ENCODE peak calls at places on chromosome 22, in nine cellular contexts. D is fibroblast of lung; Z is GM23248; L is lower lobe of right lung; W is body of pancreas; X is lung; A is HL-60; U is CD8-positive, alpha-beta memory T cell; H is left lung. C is an unnamed sample.

GRCh38 chr22:23138584-23139469 is 3.0 kb downstream of the RSPH14 start:
- DNase-seq in A (no peak), Z (no peak), L (no peak), H (no peak), W (no peak), D (no peak), X (no peak), U (no peak), C (no peak)

GRCh38 chr22:47396515-47396914 is 634.1 kb downstream of the TBC1D22A start:
- DNase-seq in X (no peak), U (no peak), D (no peak), A (no peak), Z (no peak), W (no peak), H (no peak), L (no peak), C (no peak)

GRCh38 chr22:17162731-17163130 is 3.7 kb upstream of the HDHD5 start:
- DNase-seq in W (no peak), Z (no peak), H (no peak), D (no peak), A (no peak), U (no peak), L (no peak), X (no peak), C (no peak)

GRCh38 chr22:37018815-37019308 is 385 bp downstream of the TST start:
- DNase-seq in A (peak), L (peak), Z (peak), U (no peak), W (peak), H (peak), X (peak), D (peak), C (no peak)

GRCh38 chr22:29958170-29958569 is 75.2 kb downstream of the MTMR3 start:
- DNase-seq in U (no peak), A (no peak), W (no peak), L (no peak), H (no peak), X (no peak), D (no peak), Z (no peak), C (no peak)

GRCh38 chr22:35620624-35621245 is 3.6 kb upstream of the MB start:
- DNase-seq in L (no peak), A (no peak), W (no peak), H (no peak), D (no peak), Z (peak), U (no peak), X (no peak), C (no peak)

GRCh38 chr22:34812631-34813030 is 253.3 kb upstream of the ISX start:
- DNase-seq in L (no peak), A (no peak), W (no peak), D (no peak), X (no peak), U (no peak), H (no peak), Z (no peak), C (no peak)

GRCh38 chr22:29458551-29458950 is 20.2 kb downstream of the RFPL1 start:
- DNase-seq in U (no peak), W (no peak), Z (no peak), L (no peak), H (no peak), A (no peak), X (no peak), D (no peak), C (no peak)

GRCh38 chr22:46515208-46516111 is 22.0 kb downstream of the CELSR1 start:
- DNase-seq in L (no peak), Z (peak), A (no peak), D (no peak), U (no peak), X (no peak), H (no peak), W (no peak), C (no peak)

GRCh38 chr22:23218867-23219251 is 38.5 kb downstream of the BCR start:
- DNase-seq in D (peak), W (peak), X (peak), L (peak), A (no peak), U (no peak), Z (no peak), H (peak), C (no peak)

GRCh38 chr22:37675930-37676571 is 615 bp downstream of the LGALS1 start:
- DNase-seq in W (peak), D (peak), X (no peak), U (no peak), Z (peak), H (peak), A (no peak), L (peak), C (no peak)

GRCh38 chr22:46852771-46853170 is 90.3 kb downstream of the TBC1D22A start:
- DNase-seq in A (no peak), W (no peak), L (no peak), Z (no peak), D (no peak), H (no peak), X (peak), U (no peak), C (no peak)

GRCh38 chr22:47163876-47164513 is 401.5 kb downstream of the TBC1D22A start:
- DNase-seq in L (peak), U (no peak), Z (no peak), A (no peak), W (peak), D (no peak), H (peak), X (no peak), C (peak)

GRCh38 chr22:43985532-43985931 is 30.3 kb downstream of the SAMM50 start:
- DNase-seq in H (no peak), U (no peak), Z (no peak), W (no peak), A (no peak), D (no peak), L (peak), X (no peak), C (no peak)

GRCh38 chr22:37633693-37634504 is 5.6 kb upstream of the SH3BP1 start:
- DNase-seq in D (peak), A (peak), W (peak), L (peak), Z (peak), X (peak), H (peak), U (peak), C (peak)

GRCh38 chr22:25692392-25692791 is 49.6 kb upstream of the MYO18B start:
- DNase-seq in A (no peak), X (no peak), Z (no peak), D (no peak), W (no peak), H (no peak), U (no peak), L (no peak), C (no peak)

GRCh38 chr22:38938925-38939324 is 18.5 kb upstream of the APOBEC3A start:
- DNase-seq in A (no peak), W (no peak), Z (no peak), X (no peak), U (no peak), H (no peak), L (no peak), D (no peak), C (no peak)

GRCh38 chr22:37492428-37493344 is 6.5 kb upstream of the MFNG start:
- DNase-seq in H (peak), L (peak), A (peak), W (no peak), U (peak), Z (peak), D (peak), X (no peak), C (no peak)

GRCh38 chr22:28012811-28013460 is 93.9 kb upstream of the PITPNB start:
- DNase-seq in Z (no peak), D (no peak), W (no peak), U (no peak), L (peak), A (no peak), X (no peak), H (no peak), C (no peak)

GRCh38 chr22:49321477-49322055 is 506.1 kb downstream of the BRD1 start:
- DNase-seq in X (no peak), Z (no peak), L (peak), U (no peak), W (no peak), H (peak), A (no peak), D (no peak), C (no peak)

GRCh38 chr22:26579331-26579886 is 10.5 kb downstream of the TPST2 start:
- DNase-seq in W (no peak), A (no peak), U (peak), Z (no peak), D (no peak), L (peak), X (no peak), H (no peak), C (no peak)

GRCh38 chr22:31451709-31452571 is 37.7 kb downstream of the EIF4ENIF1 start:
- DNase-seq in Z (peak), U (peak), X (no peak), L (no peak), W (no peak), A (no peak), H (no peak), D (peak), C (no peak)

GRCh38 chr22:37235897-37236607 is 8.0 kb downstream of the RAC2 start:
- DNase-seq in A (no peak), Z (no peak), L (peak), X (no peak), H (peak), D (no peak), W (no peak), U (no peak), C (no peak)

GRCh38 chr22:23408321-23408720 is 171.8 kb downstream of the IGLL1 start:
- DNase-seq in U (no peak), H (no peak), L (no peak), Z (no peak), W (no peak), X (no peak), A (no peak), D (no peak), C (peak)

GRCh38 chr22:28031383-28031922 is 112.4 kb upstream of the PITPNB start:
- DNase-seq in A (no peak), U (no peak), L (no peak), Z (no peak), W (no peak), X (no peak), H (no peak), D (no peak), C (no peak)

GRCh38 chr22:36467042-36467810 is 14.2 kb downstream of the TXN2 start:
- DNase-seq in X (no peak), A (no peak), U (no peak), D (peak), H (peak), W (no peak), Z (peak), L (no peak), C (no peak)

GRCh38 chr22:45626198-45626651 is 45.4 kb upstream of the ATXN10 start:
- DNase-seq in Z (no peak), D (no peak), U (no peak), L (peak), X (peak), H (peak), W (peak), A (no peak), C (no peak)

GRCh38 chr22:26763633-26764295 is 106.4 kb downstream of the MIAT start:
- DNase-seq in Z (peak), U (no peak), W (no peak), D (peak), A (no peak), H (no peak), L (no peak), X (no peak), C (no peak)

GRCh38 chr22:19998991-19999820 is 17.4 kb downstream of the ARVCF start:
- DNase-seq in D (no peak), A (no peak), U (no peak), X (no peak), Z (no peak), W (no peak), H (no peak), L (no peak), C (peak)

GRCh38 chr22:22798232-22798616 is 89.4 kb upstream of the IGLL5 start:
- DNase-seq in W (no peak), Z (no peak), A (no peak), U (no peak), L (no peak), X (no peak), H (no peak), D (no peak), C (no peak)

DNA sequence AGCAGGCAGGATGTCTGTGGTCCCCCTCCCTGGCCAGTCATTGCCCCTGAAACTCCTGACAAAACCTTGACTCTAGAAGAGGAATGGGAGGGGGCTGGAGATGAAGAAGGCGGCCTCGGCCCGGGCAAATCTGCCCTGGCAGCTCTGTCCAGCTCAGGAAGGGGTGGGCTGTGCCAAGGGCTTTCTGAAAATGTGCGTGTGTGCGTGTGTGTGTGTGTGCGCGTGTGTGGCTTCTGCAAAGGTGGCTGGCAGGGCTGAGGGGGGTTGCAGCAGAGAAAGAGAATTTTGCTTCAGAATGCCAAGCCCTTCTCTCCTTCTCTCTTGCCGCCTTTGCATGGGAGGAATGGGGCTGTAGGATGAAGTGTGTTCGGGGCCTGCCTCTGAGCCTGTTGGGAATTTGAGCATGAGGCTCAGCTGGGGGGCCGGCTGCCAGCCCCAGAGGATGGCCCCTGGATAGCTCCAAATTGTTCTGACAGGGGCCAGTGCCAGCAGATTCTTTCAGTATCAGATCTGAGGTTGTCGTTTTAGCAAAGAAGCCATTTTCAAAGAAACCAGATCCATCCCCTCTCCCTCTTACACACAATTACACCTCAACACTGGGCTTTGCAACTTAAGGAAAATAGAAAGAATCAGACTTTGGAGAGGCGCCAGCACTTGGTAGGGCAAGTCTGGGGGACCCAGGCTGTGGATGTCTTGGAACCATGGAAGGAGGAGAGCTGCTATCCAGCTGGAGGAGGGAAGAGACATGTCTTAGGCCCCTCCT is 3.5 kb downstream of the TIMP3 start:
- DNase-seq in Z (peak), X (no peak), W (no peak), H (no peak), D (peak), L (no peak), U (no peak), A (no peak), C (no peak)
- H3K27ac ChIP-seq in Z (peak), X (peak), W (no peak), H (no peak), D (peak), L (peak), U (no peak), A (no peak), C (peak)

DNA sequence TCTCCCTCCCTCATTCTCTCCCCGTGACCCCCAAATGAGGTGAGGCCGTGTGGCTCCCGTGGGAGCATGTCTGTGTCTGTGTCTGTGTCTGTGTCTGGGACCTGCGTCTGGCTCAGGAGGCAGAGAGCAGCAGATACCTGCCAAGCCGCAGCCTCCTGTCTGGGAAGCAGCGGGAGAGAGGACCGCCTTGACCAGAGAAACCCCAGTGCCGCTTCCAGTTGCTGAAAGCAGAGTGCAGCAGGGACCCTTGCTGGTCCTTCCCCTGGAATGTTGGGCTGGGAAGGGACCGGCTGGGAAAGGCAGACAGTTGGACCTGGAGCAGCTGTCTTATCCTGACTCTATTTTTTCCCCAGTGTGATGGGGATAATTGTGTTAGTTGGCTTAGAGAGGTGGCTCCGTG is 525 bp downstream of the CSDC2 start:
- DNase-seq in H (no peak), U (no peak), W (no peak), L (no peak), X (no peak), Z (no peak), A (no peak), D (no peak), C (no peak)
- H3K27ac ChIP-seq in H (no peak), U (no peak), W (peak), L (peak), X (peak), Z (no peak), A (no peak), D (no peak), C (no peak)

DNA sequence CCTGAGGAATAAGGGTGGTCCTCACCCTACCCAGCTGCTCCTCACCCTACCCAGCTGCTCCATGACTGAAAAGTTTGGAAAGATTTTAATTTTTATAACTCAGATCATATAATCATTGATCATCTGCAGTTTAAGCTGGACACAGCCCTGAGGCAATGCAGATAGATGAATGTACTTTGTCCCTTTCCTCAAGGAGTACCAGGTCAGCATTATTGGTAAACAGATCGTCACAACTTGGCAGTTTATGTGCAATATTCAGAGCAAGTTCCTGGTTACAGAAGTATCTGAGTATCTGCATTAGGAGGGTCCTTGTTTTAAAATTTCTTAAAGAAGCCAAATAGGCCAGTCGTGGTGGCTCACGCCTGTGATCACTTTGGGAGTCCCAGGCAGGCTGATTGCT is 3.6 kb downstream of the TNRC6B start:
- DNase-seq in L (no peak), Z (peak), U (no peak), H (no peak), A (no peak), D (no peak), W (no peak), X (no peak), C (no peak)
- H3K27ac ChIP-seq in L (no peak), Z (peak), U (no peak), H (peak), A (no peak), D (no peak), W (peak), X (no peak), C (peak)

GRCh38 chr22:50522806-50523438 is 2.5 kb downstream of the SCO2 start:
- DNase-seq in Z (no peak), D (no peak), H (no peak), X (no peak), W (no peak), A (no peak), U (no peak), L (no peak), C (no peak)

GRCh38 chr22:50523458-50523805 is 2.0 kb downstream of the SCO2 start:
- DNase-seq in U (no peak), W (no peak), H (no peak), D (no peak), X (no peak), L (no peak), Z (no peak), A (no peak), C (no peak)

GRCh38 chr22:50525104-50525958 is at the start of gene SCO2:
- DNase-seq in L (peak), W (peak), D (peak), A (peak), H (peak), X (peak), Z (peak), U (peak), C (peak)

GRCh38 chr22:50524664-50525103 is 714 bp downstream of the SCO2 start:
- DNase-seq in U (no peak), W (no peak), H (no peak), L (no peak), X (no peak), A (no peak), Z (peak), D (no peak), C (no peak)

DNA sequence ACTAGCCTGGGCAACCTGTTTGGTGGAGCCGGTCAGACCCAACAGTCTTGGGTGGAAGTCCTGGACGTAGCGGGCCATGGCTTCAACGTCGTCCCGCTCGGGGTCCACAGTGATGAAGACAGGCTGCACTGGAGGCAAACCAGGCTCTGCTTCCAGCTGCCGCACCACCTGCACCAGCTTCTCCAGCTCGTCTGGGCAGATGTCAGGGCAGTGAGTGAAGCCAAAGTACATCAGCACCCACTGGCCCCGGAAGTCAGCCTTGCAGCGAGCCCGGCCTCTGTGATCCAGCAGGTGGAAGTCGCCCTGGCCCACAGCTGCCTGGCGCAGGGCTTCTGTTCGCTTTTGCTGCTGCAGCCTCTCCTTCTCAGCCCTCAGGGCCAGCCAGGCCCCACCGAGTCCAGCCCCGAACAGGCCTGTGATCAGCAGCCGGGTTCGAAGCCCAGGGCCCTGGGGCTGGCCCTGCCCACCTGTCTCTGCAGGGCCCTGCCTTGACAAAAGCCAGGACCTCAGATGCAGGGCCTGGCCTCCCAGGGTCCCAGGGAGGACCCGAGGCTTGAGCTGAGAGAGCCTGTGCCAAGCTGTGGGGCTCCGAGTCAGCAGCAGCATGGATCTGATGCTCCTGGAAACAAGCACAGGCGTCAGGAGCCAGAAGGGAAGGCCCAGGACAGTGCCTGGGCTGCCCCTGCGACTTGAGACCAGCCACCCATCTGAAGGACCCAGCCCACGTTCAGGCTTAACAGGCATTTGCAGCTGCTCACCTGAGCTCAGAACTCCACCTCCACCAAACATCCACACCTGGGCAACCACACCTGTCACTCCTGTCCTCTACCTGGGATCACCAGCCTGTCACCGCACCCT is 1.4 kb downstream of the SCO2 start:
- DNase-seq in A (no peak), U (no peak), D (no peak), L (no peak), H (no peak), Z (no peak), W (no peak), X (no peak), C (no peak)
- H3K27ac ChIP-seq in A (peak), U (peak), D (peak), L (no peak), H (peak), Z (peak), W (no peak), X (no peak), C (no peak)

GRCh38 chr22:33788927-33789326 is 131.3 kb downstream of the LARGE1 start:
- DNase-seq in Z (no peak), L (no peak), A (no peak), W (no peak), U (no peak), X (no peak), D (no peak), H (no peak), C (no peak)

GRCh38 chr22:33796494-33796893 is 123.8 kb downstream of the LARGE1 start:
- DNase-seq in H (no peak), W (no peak), A (no peak), X (no peak), D (no peak), L (no peak), U (no peak), Z (no peak), C (no peak)

GRCh38 chr22:33789690-33790253 is 130.5 kb downstream of the LARGE1 start:
- DNase-seq in H (no peak), L (no peak), A (no peak), Z (no peak), X (no peak), D (no peak), W (no peak), U (no peak), C (no peak)

GRCh38 chr22:33793464-33793863 is 126.8 kb downstream of the LARGE1 start:
- DNase-seq in L (no peak), H (no peak), W (no peak), A (no peak), Z (no peak), U (no peak), D (no peak), X (no peak), C (no peak)

GRCh38 chr22:33792837-33793236 is 127.4 kb downstream of the LARGE1 start:
- DNase-seq in X (no peak), Z (peak), L (no peak), W (no peak), D (no peak), U (no peak), A (no peak), H (no peak), C (no peak)
- H3K27ac ChIP-seq in X (no peak), Z (no peak), L (no peak), W (no peak), D (no peak), U (no peak), A (no peak), H (no peak), C (no peak)

C was measured in suprapubic skin.